ENCODE peak calls at places on chromosomes 2 and 18, in six cellular contexts. X is psoas muscle, Q is neuronal stem cell, M is lung, R is tibial artery, D is fibroblast of lung. L is an unnamed sample.

GRCh38 chr2:149042881-149043280 is 4.4 kb downstream of the LYPD6B start:
- DNase-seq in X (no peak), Q (no peak), M (no peak), R (no peak), D (peak; percentile 58), L (no peak)

GRCh38 chr2:199468561-199469513 is 11.1 kb upstream of the SATB2 start:
- DNase-seq in X (no peak), Q (peak; percentile 38), M (no peak), R (no peak), D (no peak), L (no peak)

GRCh38 chr2:36444206-36444605 is 88.6 kb downstream of the CRIM1 start:
- DNase-seq in X (no peak), Q (no peak), M (no peak), R (no peak), D (no peak), L (no peak)

GRCh38 chr2:138239902-138240595 is 261.5 kb upstream of the SPOPL start:
- DNase-seq in X (no peak), Q (no peak), M (no peak), R (no peak), D (peak; percentile 55), L (no peak)

GRCh38 chr2:9430316-9431293 is 7.2 kb downstream of the CPSF3 start:
- DNase-seq in X (no peak), Q (no peak), M (no peak), R (no peak), D (no peak), L (no peak)

GRCh38 chr2:176099737-176100546 is at the start of gene HOXD12:
- DNase-seq in X (no peak), Q (no peak), M (no peak), R (no peak), D (no peak), L (no peak)

GRCh38 chr2:75162897-75163296 is 36.4 kb downstream of the TACR1 start:
- DNase-seq in X (no peak), Q (no peak), M (no peak), R (no peak), D (no peak), L (no peak)

GRCh38 chr2:230873670-230874401 is 9.1 kb downstream of the ITM2C start:
- DNase-seq in X (no peak), Q (no peak), M (no peak), R (no peak), D (no peak), L (no peak)

GRCh38 chr2:4653989-4654388 is 950.6 kb downstream of the DCDC2C start:
- DNase-seq in X (no peak), Q (no peak), M (no peak), R (no peak), D (no peak), L (no peak)

GRCh38 chr2:238879621-238880377 is 31.9 kb downstream of the TWIST2 start:
- DNase-seq in X (no peak), Q (no peak), M (no peak), R (no peak), D (no peak), L (no peak)

GRCh38 chr2:229835601-229836283 is 86.1 kb downstream of the TRIP12 start:
- DNase-seq in X (no peak), Q (no peak), M (no peak), R (no peak), D (peak; percentile 56), L (no peak)

GRCh38 chr2:54632733-54633692 is 90.4 kb upstream of the EML6 start:
- DNase-seq in X (peak; percentile 43), Q (no peak), M (no peak), R (peak; percentile 56), D (peak; percentile 74), L (no peak)

GRCh38 chr2:26325851-26326250 is 20.1 kb upstream of the SELENOI start:
- DNase-seq in X (no peak), Q (no peak), M (no peak), R (no peak), D (peak; percentile 81), L (no peak)

GRCh38 chr2:53181759-53182158 is 585.8 kb upstream of the CHAC2 start:
- DNase-seq in X (no peak), Q (no peak), M (no peak), R (no peak), D (no peak), L (no peak)

GRCh38 chr2:12498703-12499102 is 218.0 kb upstream of the TRIB2 start:
- DNase-seq in X (no peak), Q (no peak), M (no peak), R (no peak), D (peak; percentile 33), L (no peak)

GRCh38 chr2:181517685-181518301 is 60.6 kb downstream of the ITGA4 start:
- DNase-seq in X (no peak), Q (no peak), M (no peak), R (no peak), D (no peak), L (no peak)

GRCh38 chr18:58870130-58870529 is 5.5 kb downstream of the ZNF532 start:
- DNase-seq in X (no peak), Q (no peak), M (no peak), R (no peak), D (no peak), L (no peak)

GRCh38 chr2:42854207-42854818 is 61.9 kb upstream of the HAAO start:
- DNase-seq in X (peak; percentile 69), Q (no peak), M (no peak), R (peak; percentile 50), D (peak; percentile 88), L (no peak)

GRCh38 chr2:226652388-226652787 is 147.2 kb downstream of the IRS1 start:
- DNase-seq in X (no peak), Q (no peak), M (no peak), R (no peak), D (peak; percentile 95), L (peak; percentile 75)

GRCh38 chr2:127589876-127590275 is 54.4 kb downstream of the MYO7B start:
- DNase-seq in X (no peak), Q (no peak), M (no peak), R (no peak), D (no peak), L (no peak)

GRCh38 chr2:7646024-7646423 is 728.8 kb downstream of the RNF144A start:
- DNase-seq in X (no peak), Q (no peak), M (no peak), R (no peak), D (no peak), L (no peak)

GRCh38 chr2:6826081-6826913 is 39.4 kb downstream of the CMPK2 start:
- DNase-seq in X (no peak), Q (no peak), M (peak; percentile 39), R (no peak), D (peak; percentile 67), L (no peak)

GRCh38 chr2:173033080-173033479 is 42.6 kb upstream of the MAP3K20 start:
- DNase-seq in X (no peak), Q (no peak), M (no peak), R (no peak), D (no peak), L (no peak)

GRCh38 chr2:173017657-173018420 is 57.8 kb upstream of the MAP3K20 start:
- DNase-seq in X (no peak), Q (no peak), M (no peak), R (no peak), D (no peak), L (no peak)

GRCh38 chr2:112021781-112022231 is 33.3 kb upstream of the TMEM87B start:
- DNase-seq in X (no peak), Q (no peak), M (no peak), R (no peak), D (peak; percentile 28), L (no peak)

GRCh38 chr18:13268035-13268700 is 49.6 kb downstream of the LDLRAD4 start:
- DNase-seq in X (no peak), Q (peak; percentile 44), M (no peak), R (peak; percentile 55), D (peak; percentile 11), L (no peak)

GRCh38 chr18:35553300-35553699 is 28.2 kb upstream of the GALNT1 start:
- DNase-seq in X (no peak), Q (no peak), M (no peak), R (no peak), D (no peak), L (no peak)

GRCh38 chr2:73110622-73111299 is 2.0 kb downstream of the RAB11FIP5 start:
- DNase-seq in X (no peak), Q (no peak), M (no peak), R (no peak), D (peak; percentile 34), L (no peak)

GRCh38 chr2:73109796-73110540 is 2.8 kb downstream of the RAB11FIP5 start:
- DNase-seq in X (no peak), Q (no peak), M (no peak), R (no peak), D (no peak), L (no peak)

GRCh38 chr2:73112026-73112912 is 479 bp downstream of the RAB11FIP5 start:
- DNase-seq in X (peak; percentile 32), Q (peak; percentile 44), M (no peak), R (no peak), D (peak; percentile 39), L (no peak)

GRCh38 chr2:73112913-73113633 is at the start of gene RAB11FIP5:
- DNase-seq in X (peak; percentile 82), Q (peak; percentile 80), M (peak; percentile 68), R (peak; percentile 71), D (peak; percentile 78), L (peak; percentile 55)

GRCh38 chr2:73111300-73112025 is 1.3 kb downstream of the RAB11FIP5 start:
- DNase-seq in X (peak; percentile 34), Q (peak; percentile 24), M (no peak), R (peak; percentile 39), D (peak; percentile 28), L (no peak)
- H3K27ac ChIP-seq in X (peak overlapping the region; percentile 74), Q (no peak overlapping the region), M (peak overlapping the region; percentile 92), R (peak overlapping the region; percentile 89), D (peak overlapping the region; percentile 88), L (peak overlapping the region; percentile 86)

GRCh38 chr2:29374823-29375222 is 259.6 kb downstream of the CLIP4 start:
- DNase-seq in X (no peak), Q (no peak), M (no peak), R (no peak), D (no peak), L (no peak)
- H3K27ac ChIP-seq in X (no peak overlapping the region), Q (no peak overlapping the region), M (no peak overlapping the region), R (no peak overlapping the region), D (no peak overlapping the region), L (no peak overlapping the region)

DNA sequence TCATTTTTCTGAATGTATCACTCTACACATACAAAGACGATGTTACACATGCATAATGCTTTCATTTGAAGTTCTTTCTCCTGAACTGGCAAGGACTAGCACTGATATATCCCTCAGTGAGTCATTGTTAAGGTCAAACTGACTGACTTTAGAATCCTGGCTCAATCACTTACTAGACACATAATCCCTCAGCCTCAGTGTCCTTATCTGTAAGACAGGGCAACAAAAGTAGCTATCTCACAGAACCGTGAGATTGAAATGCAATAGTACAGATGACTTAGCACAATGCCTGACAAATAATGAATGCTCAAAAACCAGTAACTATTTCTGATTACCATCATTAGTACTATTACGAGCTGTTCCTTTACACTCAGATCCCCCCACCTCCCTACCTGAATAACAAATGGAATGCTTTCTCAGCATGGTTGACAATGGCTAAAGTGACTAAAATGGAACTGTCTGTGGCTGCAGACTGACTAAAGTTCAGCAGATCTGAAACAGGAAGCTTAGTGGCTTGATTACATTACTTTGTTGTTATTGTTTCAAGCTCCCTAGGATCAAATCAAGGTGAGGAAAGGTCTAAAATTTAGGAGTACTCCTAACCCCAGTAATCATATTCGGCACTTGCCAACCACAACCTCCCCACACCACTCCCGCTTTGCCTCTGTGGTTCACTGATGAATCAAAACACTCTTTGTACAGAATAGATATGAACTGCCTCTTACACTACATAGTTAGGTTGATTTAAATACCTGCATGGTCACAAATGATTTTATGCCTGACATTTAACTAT is 35.8 kb upstream of the CACNB4 start:
- DNase-seq in X (no peak), Q (no peak), M (no peak), R (no peak), D (peak; percentile 37), L (no peak)
- H3K27ac ChIP-seq in X (no peak overlapping the region), Q (no peak overlapping the region), M (no peak overlapping the region), R (no peak overlapping the region), D (no peak overlapping the region), L (no peak overlapping the region)

GRCh38 chr2:96957299-96957698 is 29.1 kb downstream of the FAM178B start:
- DNase-seq in X (no peak), Q (no peak), M (no peak), R (no peak), D (no peak), L (no peak)
- H3K27ac ChIP-seq in X (no peak overlapping the region), Q (no peak overlapping the region), M (no peak overlapping the region), R (no peak overlapping the region), D (no peak overlapping the region), L (no peak overlapping the region)

L was measured in AG04450.